ENCODE peak calls at places on chromosomes 7 and 10, in seven cellular contexts. J, O, Q, M, I, G and K are unnamed samples.

GRCh38 chr7:99024066-99024465 is 119.8 kb downstream of the SMURF1 start:
- DNase-seq in J (no peak), O (no peak), Q (no peak), M (no peak), I (peak; percentile 51), G (no peak), K (no peak)

GRCh38 chr10:127882801-127883459 is 9.8 kb downstream of the CLRN3 start:
- DNase-seq in J (no peak), O (no peak), Q (no peak), M (peak; percentile 2), I (no peak), G (no peak), K (no peak)

GRCh38 chr10:63700209-63700934 is 179.2 kb downstream of the REEP3 start:
- DNase-seq in J (peak; percentile 66), O (no peak), Q (no peak), M (no peak), I (peak; percentile 99), G (no peak), K (no peak)

GRCh38 chr7:148700693-148701092 is 2.0 kb downstream of the CUL1 start:
- DNase-seq in J (no peak), O (no peak), Q (no peak), M (peak; percentile 57), I (no peak), G (no peak), K (no peak)

GRCh38 chr10:62017141-62017870 is 115.8 kb downstream of the ARID5B start:
- DNase-seq in J (no peak), O (no peak), Q (no peak), M (no peak), I (no peak), G (no peak), K (no peak)

GRCh38 chr7:37786741-37787569 is 61.4 kb upstream of the NME8 start:
- DNase-seq in J (no peak), O (no peak), Q (no peak), M (no peak), I (no peak), G (no peak), K (no peak)

GRCh38 chr7:133945497-133945896 is 181.6 kb upstream of the LRGUK start:
- DNase-seq in J (no peak), O (no peak), Q (no peak), M (no peak), I (no peak), G (peak; percentile 68), K (no peak)

GRCh38 chr7:2821842-2822507 is 22.1 kb downstream of the GNA12 start:
- DNase-seq in J (no peak), O (no peak), Q (no peak), M (no peak), I (no peak), G (peak; percentile 27), K (no peak)

GRCh38 chr10:71471957-71472365 is 75.2 kb downstream of the CDH23 start:
- DNase-seq in J (peak; percentile 67), O (no peak), Q (no peak), M (no peak), I (no peak), G (no peak), K (no peak)

GRCh38 chr7:71227126-71227525 is 95.2 kb downstream of the GALNT17 start:
- DNase-seq in J (no peak), O (no peak), Q (no peak), M (no peak), I (no peak), G (no peak), K (no peak)

GRCh38 chr7:2209146-2209960 is 23.4 kb downstream of the MAD1L1 start:
- DNase-seq in J (peak; percentile 90), O (no peak), Q (peak; percentile 78), M (peak; percentile 67), I (peak; percentile 45), G (no peak), K (no peak)

GRCh38 chr7:142714375-142714774 is 34.9 kb upstream of the PRSS1 start:
- DNase-seq in J (no peak), O (no peak), Q (peak; percentile 31), M (peak; percentile 57), I (no peak), G (no peak), K (no peak)

GRCh38 chr7:28152594-28152993 is 28.0 kb downstream of the JAZF1 start:
- DNase-seq in J (no peak), O (no peak), Q (no peak), M (no peak), I (no peak), G (no peak), K (no peak)

GRCh38 chr10:70615784-70616511 is 13.4 kb upstream of the PRF1 start:
- DNase-seq in J (no peak), O (no peak), Q (no peak), M (no peak), I (no peak), G (no peak), K (no peak)

GRCh38 chr7:67453981-67454380 is 457.3 kb downstream of the TYW1 start:
- DNase-seq in J (no peak), O (no peak), Q (no peak), M (no peak), I (no peak), G (no peak), K (no peak)

GRCh38 chr10:30823651-30824050 is 194.1 kb upstream of the LYZL2 start:
- DNase-seq in J (no peak), O (no peak), Q (no peak), M (no peak), I (no peak), G (no peak), K (no peak)

GRCh38 chr7:111933614-111934013 is 272.6 kb downstream of the DOCK4 start:
- DNase-seq in J (no peak), O (no peak), Q (no peak), M (no peak), I (peak; percentile 55), G (no peak), K (no peak)